ENCODE peak calls at places on chromosome 12, in seven cellular contexts. Q is HL-60; L is K562; I is progenitor cell of endocrine pancreas; U is mammary epithelial cell; E is right lobe of liver; T is stimulated activated CD4-positive, alpha-beta T cell treated with anti-CD3 and anti-CD28 coated beads, Interleukin-1b, Interleukin-23, amount 100 ng/mL, for 4 hours. C is an unnamed sample.

GRCh38 chr12:80627773-80628172 is 79.7 kb upstream of the MYF6 start:
- DNase-seq in Q (no peak), L (no peak), I (no peak), U (peak; percentile 57), E (no peak), T (no peak), C (no peak)

GRCh38 chr12:51389302-51389999 is 1.8 kb downstream of the GALNT6 start:
- DNase-seq in Q (no peak), L (peak; percentile 72), I (no peak), U (no peak), E (no peak), T (no peak), C (no peak)

GRCh38 chr12:98379106-98379505 is 136.3 kb upstream of the TMPO start:
- DNase-seq in Q (no peak), L (no peak), I (no peak), U (no peak), E (no peak), T (no peak), C (no peak)

GRCh38 chr12:120462099-120462640 is 7.4 kb downstream of the SRSF9 start:
- DNase-seq in Q (no peak), L (no peak), I (no peak), U (no peak), E (no peak), T (no peak), C (no peak)

GRCh38 chr12:3398196-3398789 is 92.7 kb upstream of the PRMT8 start:
- DNase-seq in Q (no peak), L (no peak), I (no peak), U (peak; percentile 17), E (no peak), T (no peak), C (no peak)

GRCh38 chr12:96981053-96981452 is 74.0 kb downstream of the NEDD1 start:
- DNase-seq in Q (no peak), L (no peak), I (no peak), U (peak; percentile 46), E (no peak), T (no peak), C (no peak)

GRCh38 chr12:130879212-130879686 is 7.4 kb downstream of the RAN start:
- DNase-seq in Q (no peak), L (no peak), I (no peak), U (no peak), E (no peak), T (no peak), C (no peak)

GRCh38 chr12:108516511-108517275 is 1.6 kb downstream of the FICD start:
- DNase-seq in Q (no peak), L (no peak), I (no peak), U (no peak), E (no peak), T (no peak), C (no peak)

GRCh38 chr12:117567644-117568043 is 206.2 kb upstream of the NOS1 start:
- DNase-seq in Q (no peak), L (no peak), I (no peak), U (no peak), E (no peak), T (no peak), C (no peak)

GRCh38 chr12:98606367-98606985 is 13.0 kb downstream of the SLC25A3 start:
- DNase-seq in Q (no peak), L (no peak), I (no peak), U (no peak), E (no peak), T (no peak), C (no peak)

GRCh38 chr12:46415552-46415951 is 43.0 kb upstream of the SLC38A2 start:
- DNase-seq in Q (no peak), L (no peak), I (no peak), U (no peak), E (no peak), T (no peak), C (no peak)

GRCh38 chr12:13044859-13045384 is 741 bp downstream of the FAM234B start:
- DNase-seq in Q (no peak), L (no peak), I (no peak), U (peak; percentile 23), E (no peak), T (no peak), C (no peak)

GRCh38 chr12:123063535-123063934 is 83.1 kb downstream of the ARL6IP4 start:
- DNase-seq in Q (peak; percentile 17), L (peak; percentile 69), I (no peak), U (no peak), E (no peak), T (no peak), C (no peak)

GRCh38 chr12:6703631-6704030 is 3.0 kb upstream of the PIANP start:
- DNase-seq in Q (peak; percentile 33), L (peak; percentile 19), I (no peak), U (no peak), E (no peak), T (no peak), C (no peak)

GRCh38 chr12:19761465-19761864 is 322.2 kb downstream of the AEBP2 start:
- DNase-seq in Q (peak; percentile 12), L (no peak), I (no peak), U (no peak), E (no peak), T (no peak), C (no peak)

GRCh38 chr12:70449074-70449757 is 83.1 kb downstream of the KCNMB4 start:
- DNase-seq in Q (no peak), L (no peak), I (no peak), U (peak; percentile 63), E (no peak), T (no peak), C (no peak)

GRCh38 chr12:52235822-52236291 is 2.8 kb downstream of the KRT7 start:
- DNase-seq in Q (no peak), L (no peak), I (no peak), U (peak; percentile 51), E (no peak), T (no peak), C (peak; percentile 66)

GRCh38 chr12:64883264-64884163 is 59.1 kb downstream of the TBC1D30 start:
- DNase-seq in Q (no peak), L (no peak), I (no peak), U (no peak), E (no peak), T (no peak), C (no peak)

GRCh38 chr12:53380104-53380796 is at the start of gene SP1:
- DNase-seq in Q (peak; percentile 88), L (peak; percentile 92), I (peak; percentile 66), U (peak; percentile 93), E (peak; percentile 97), T (peak; percentile 97), C (peak; percentile 91)

GRCh38 chr12:92049403-92049802 is 96.2 kb downstream of the BTG1 start:
- DNase-seq in Q (no peak), L (no peak), I (no peak), U (no peak), E (no peak), T (no peak), C (no peak)

GRCh38 chr12:128573907-128574306 is 249.9 kb downstream of the SLC15A4 start:
- DNase-seq in Q (no peak), L (no peak), I (no peak), U (no peak), E (no peak), T (no peak), C (no peak)

C was measured in mucosa of descending colon.